ENCODE peak calls at places on chromosomes 2 and 18, in four cellular contexts. One of them, this sample, is unnamed.

GRCh38 chr18:34707670-34708069 is 2.4 kb upstream of the DTNA start:
- DNase-seq in AG10803: peak
- DNase-seq in fibroblast of the aortic adventitia: peak
- DNase-seq in GM12865: no peak
- DNase-seq in this sample: no peak

GRCh38 chr18:32271649-32272324 is 81.9 kb downstream of the MEP1B start:
- DNase-seq in GM12865: peak
- DNase-seq in fibroblast of the aortic adventitia: peak
- DNase-seq in AG10803: peak
- DNase-seq in this sample: no peak

GRCh38 chr2:137886432-137886831 is 77.8 kb upstream of the HNMT start:
- DNase-seq in fibroblast of the aortic adventitia: no peak
- DNase-seq in AG10803: no peak
- DNase-seq in GM12865: no peak
- DNase-seq in this sample: no peak

GRCh38 chr2:219247678-219248642 is 2.7 kb downstream of the STK16 start:
- DNase-seq in AG10803: no peak
- DNase-seq in GM12865: peak
- DNase-seq in fibroblast of the aortic adventitia: no peak
- DNase-seq in this sample: no peak

GRCh38 chr2:32965523-32966171 is 18.9 kb downstream of the LTBP1 start:
- DNase-seq in AG10803: no peak
- DNase-seq in fibroblast of the aortic adventitia: no peak
- DNase-seq in GM12865: no peak
- DNase-seq in this sample: no peak

GRCh38 chr2:127927415-127927814 is 41.7 kb upstream of the AMMECR1L start:
- DNase-seq in AG10803: no peak
- DNase-seq in GM12865: no peak
- DNase-seq in fibroblast of the aortic adventitia: no peak
- DNase-seq in this sample: no peak

GRCh38 chr2:73110622-73111299 is 2.0 kb downstream of the RAB11FIP5 start:
- DNase-seq in AG10803: peak
- DNase-seq in fibroblast of the aortic adventitia: peak
- DNase-seq in GM12865: no peak
- DNase-seq in this sample: no peak

GRCh38 chr2:101751276-101751675 is 53.8 kb downstream of the MAP4K4 start:
- DNase-seq in GM12865: no peak
- DNase-seq in AG10803: no peak
- DNase-seq in fibroblast of the aortic adventitia: no peak
- DNase-seq in this sample: no peak

GRCh38 chr2:237441605-237442004 is 27.6 kb upstream of the COL6A3 start:
- DNase-seq in AG10803: peak
- DNase-seq in GM12865: peak
- DNase-seq in fibroblast of the aortic adventitia: peak
- DNase-seq in this sample: no peak

GRCh38 chr2:68466361-68466777 is 725 bp downstream of the FBXO48 start:
- DNase-seq in GM12865: peak
- DNase-seq in AG10803: peak
- DNase-seq in fibroblast of the aortic adventitia: peak
- DNase-seq in this sample: no peak

GRCh38 chr2:43238813-43239212 is 12.4 kb upstream of the ZFP36L2 start:
- DNase-seq in GM12865: no peak
- DNase-seq in AG10803: no peak
- DNase-seq in fibroblast of the aortic adventitia: no peak
- DNase-seq in this sample: no peak

GRCh38 chr2:71785550-71785951 is 332.2 kb downstream of the DYSF start:
- DNase-seq in GM12865: no peak
- DNase-seq in AG10803: no peak
- DNase-seq in fibroblast of the aortic adventitia: no peak
- DNase-seq in this sample: no peak

GRCh38 chr2:239953418-239954061 is 71.6 kb downstream of the NDUFA10 start:
- DNase-seq in GM12865: no peak
- DNase-seq in AG10803: peak
- DNase-seq in fibroblast of the aortic adventitia: peak
- DNase-seq in this sample: no peak

GRCh38 chr18:39600894-39601293 is 2035.3 kb upstream of the CELF4 start:
- DNase-seq in AG10803: no peak
- DNase-seq in fibroblast of the aortic adventitia: no peak
- DNase-seq in GM12865: no peak
- DNase-seq in this sample: no peak

GRCh38 chr2:180519276-180519675 is 461.1 kb upstream of the UBE2E3 start:
- DNase-seq in fibroblast of the aortic adventitia: peak
- DNase-seq in GM12865: no peak
- DNase-seq in AG10803: peak
- DNase-seq in this sample: no peak

GRCh38 chr2:98730053-98730850 is 680 bp downstream of the MGAT4A start:
- DNase-seq in fibroblast of the aortic adventitia: peak
- DNase-seq in GM12865: peak
- DNase-seq in AG10803: no peak
- DNase-seq in this sample: no peak

GRCh38 chr2:111209045-111209514 is 88.4 kb downstream of the BCL2L11 start:
- DNase-seq in GM12865: peak
- DNase-seq in AG10803: peak
- DNase-seq in fibroblast of the aortic adventitia: peak
- DNase-seq in this sample: peak

GRCh38 chr18:48308027-48308635 is 101.1 kb downstream of the ZBTB7C start:
- DNase-seq in fibroblast of the aortic adventitia: no peak
- DNase-seq in AG10803: no peak
- DNase-seq in GM12865: no peak
- DNase-seq in this sample: no peak

GRCh38 chr2:183250472-183250871 is 126.2 kb downstream of the NUP35 start:
- DNase-seq in fibroblast of the aortic adventitia: no peak
- DNase-seq in AG10803: peak
- DNase-seq in GM12865: no peak
- DNase-seq in this sample: no peak

GRCh38 chr2:83730258-83730657 is 728.8 kb downstream of the SUCLG1 start:
- DNase-seq in AG10803: peak
- DNase-seq in fibroblast of the aortic adventitia: no peak
- DNase-seq in GM12865: no peak
- DNase-seq in this sample: no peak

GRCh38 chr2:98445167-98445522 is 487 bp downstream of the INPP4A start:
- DNase-seq in GM12865: no peak
- DNase-seq in AG10803: peak
- DNase-seq in fibroblast of the aortic adventitia: no peak
- DNase-seq in this sample: no peak

GRCh38 chr2:101223814-101224231 is 28.9 kb upstream of the CNOT11 start:
- DNase-seq in GM12865: peak
- DNase-seq in AG10803: peak
- DNase-seq in fibroblast of the aortic adventitia: no peak
- DNase-seq in this sample: peak

GRCh38 chr2:238510911-238511613 is 84.3 kb downstream of the ASB1 start:
- DNase-seq in AG10803: no peak
- DNase-seq in fibroblast of the aortic adventitia: no peak
- DNase-seq in GM12865: no peak
- DNase-seq in this sample: no peak

GRCh38 chr2:118808429-118808809 is 39.0 kb downstream of the EN1 start:
- DNase-seq in fibroblast of the aortic adventitia: no peak
- DNase-seq in GM12865: no peak
- DNase-seq in AG10803: no peak
- DNase-seq in this sample: no peak

GRCh38 chr2:5596848-5597247 is 95.3 kb upstream of the SOX11 start:
- DNase-seq in AG10803: no peak
- DNase-seq in GM12865: no peak
- DNase-seq in fibroblast of the aortic adventitia: no peak
- DNase-seq in this sample: no peak

GRCh38 chr2:17506736-17507616 is 11.3 kb downstream of the RAD51AP2 start:
- DNase-seq in AG10803: no peak
- DNase-seq in fibroblast of the aortic adventitia: no peak
- DNase-seq in GM12865: no peak
- DNase-seq in this sample: no peak

GRCh38 chr2:228056293-228056692 is 125.2 kb downstream of the SPHKAP start:
- DNase-seq in AG10803: no peak
- DNase-seq in GM12865: no peak
- DNase-seq in fibroblast of the aortic adventitia: no peak
- DNase-seq in this sample: no peak

GRCh38 chr18:58280159-58280540 is 236.1 kb downstream of the NEDD4L start:
- DNase-seq in GM12865: no peak
- DNase-seq in fibroblast of the aortic adventitia: no peak
- DNase-seq in AG10803: no peak
- DNase-seq in this sample: no peak

GRCh38 chr18:35641916-35642315 is 60.4 kb downstream of the GALNT1 start:
- DNase-seq in fibroblast of the aortic adventitia: no peak
- DNase-seq in GM12865: no peak
- DNase-seq in AG10803: no peak
- DNase-seq in this sample: no peak

GRCh38 chr18:8349608-8350323 is 259.5 kb upstream of the RAB12 start:
- DNase-seq in fibroblast of the aortic adventitia: no peak
- DNase-seq in GM12865: no peak
- DNase-seq in AG10803: no peak
- DNase-seq in this sample: no peak

DNA sequence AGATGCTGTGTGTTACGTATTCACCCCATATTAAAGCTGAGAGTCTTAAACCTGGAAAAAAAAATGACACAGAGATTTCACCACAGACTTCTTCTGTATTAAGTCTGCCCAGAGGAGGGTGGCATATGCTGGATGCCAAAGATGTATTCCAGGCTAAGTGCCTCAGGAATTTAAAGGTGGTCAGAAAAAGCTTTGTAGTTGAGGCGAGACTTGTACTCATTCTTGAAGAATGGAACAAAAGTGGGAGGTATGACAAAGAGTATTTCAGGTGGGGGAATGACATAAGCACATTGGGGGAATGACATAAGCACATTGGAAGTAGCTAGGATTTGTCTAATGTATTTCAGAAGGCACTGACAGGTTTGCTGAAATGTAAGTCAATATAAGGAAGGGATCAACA is 98.6 kb downstream of the BABAM2 start:
- DNase-seq in GM12865: no peak
- DNase-seq in fibroblast of the aortic adventitia: no peak
- DNase-seq in AG10803: no peak
- DNase-seq in this sample: no peak
- TF ChIP-seq CTCF in GM12865: no peak
- TF ChIP-seq CTCF in fibroblast of the aortic adventitia: no peak
- TF ChIP-seq CTCF in AG10803: no peak
- TF ChIP-seq CTCF in this sample: no peak

GRCh38 chr2:113981404-113982134 is 91.7 kb downstream of the ACTR3 start:
- DNase-seq in GM12865: no peak
- DNase-seq in fibroblast of the aortic adventitia: peak
- DNase-seq in AG10803: peak
- DNase-seq in this sample: no peak

GRCh38 chr2:113978524-113979171 is 88.8 kb downstream of the ACTR3 start:
- DNase-seq in AG10803: no peak
- DNase-seq in GM12865: no peak
- DNase-seq in fibroblast of the aortic adventitia: no peak
- DNase-seq in this sample: no peak

GRCh38 chr2:113977660-113978523 is 88.0 kb downstream of the ACTR3 start:
- DNase-seq in fibroblast of the aortic adventitia: peak
- DNase-seq in GM12865: no peak
- DNase-seq in AG10803: peak
- DNase-seq in this sample: no peak

GRCh38 chr2:113980946-113981345 is 91.1 kb downstream of the ACTR3 start:
- DNase-seq in GM12865: no peak
- DNase-seq in fibroblast of the aortic adventitia: peak
- DNase-seq in AG10803: peak
- DNase-seq in this sample: no peak

DNA sequence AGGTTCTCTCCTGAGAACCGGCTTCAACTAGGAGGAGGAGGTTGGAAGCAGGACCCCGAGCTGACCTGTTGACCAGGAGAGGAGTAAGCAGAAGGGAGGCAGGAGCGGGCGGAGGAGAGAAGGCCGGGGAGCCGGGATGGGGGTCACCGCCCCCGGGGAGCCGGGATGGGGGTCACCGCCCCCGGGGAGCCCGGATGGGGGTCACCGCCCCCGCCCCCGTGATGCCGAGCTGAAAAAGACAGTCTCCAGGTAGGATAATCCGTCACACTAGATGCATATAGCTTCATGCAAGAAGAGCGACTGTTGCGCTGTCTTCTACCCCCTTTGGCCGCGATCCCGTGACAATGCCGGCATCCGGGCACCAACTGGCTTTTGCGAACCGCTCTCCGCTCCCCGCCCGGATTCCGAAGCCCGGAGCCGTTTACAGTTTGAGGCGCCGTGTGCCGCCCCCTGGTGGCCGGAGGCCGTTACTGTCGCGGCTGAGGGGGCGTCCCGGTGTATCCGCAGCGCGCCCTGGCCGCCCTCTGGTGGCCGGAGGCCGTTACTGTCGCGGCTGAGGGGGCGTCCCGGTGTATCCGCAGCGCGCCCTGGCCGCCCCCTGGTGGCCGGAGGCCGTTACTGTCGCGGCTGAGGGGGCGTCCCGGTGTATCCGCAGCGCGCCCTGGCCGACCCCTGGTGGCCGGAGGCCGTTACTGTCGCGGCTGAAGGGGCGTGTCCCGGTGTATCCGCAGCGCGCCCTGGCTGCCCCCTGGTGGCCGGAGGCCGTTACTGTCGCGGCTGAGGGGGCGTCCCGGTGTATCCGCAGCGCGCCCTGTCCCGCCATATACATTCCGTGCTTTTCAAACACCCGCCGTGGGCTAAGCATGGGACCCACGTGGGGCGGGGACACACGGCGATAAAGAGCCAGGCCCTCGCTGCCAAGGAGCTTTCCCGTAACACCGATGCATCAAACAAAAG is 89.6 kb downstream of the ACTR3 start:
- DNase-seq in GM12865: peak
- DNase-seq in AG10803: no peak
- DNase-seq in fibroblast of the aortic adventitia: no peak
- DNase-seq in this sample: no peak
- TF ChIP-seq CTCF in GM12865: peak
- TF ChIP-seq CTCF in AG10803: peak
- TF ChIP-seq CTCF in fibroblast of the aortic adventitia: peak
- TF ChIP-seq CTCF in this sample: peak

GRCh38 chr2:216765810-216766259 is 70.5 kb upstream of the IGFBP5 start:
- DNase-seq in AG10803: no peak
- DNase-seq in GM12865: no peak
- DNase-seq in fibroblast of the aortic adventitia: no peak
- DNase-seq in this sample: no peak
- TF ChIP-seq CTCF in AG10803: no peak
- TF ChIP-seq CTCF in GM12865: no peak
- TF ChIP-seq CTCF in fibroblast of the aortic adventitia: no peak
- TF ChIP-seq CTCF in this sample: no peak

GRCh38 chr2:108414256-108414876 is 34.6 kb upstream of the GCC2 start:
- DNase-seq in fibroblast of the aortic adventitia: no peak
- DNase-seq in AG10803: no peak
- DNase-seq in GM12865: no peak
- DNase-seq in this sample: no peak

GRCh38 chr2:108418416-108418815 is 30.6 kb upstream of the GCC2 start:
- DNase-seq in GM12865: no peak
- DNase-seq in AG10803: no peak
- DNase-seq in fibroblast of the aortic adventitia: no peak
- DNase-seq in this sample: no peak

GRCh38 chr2:108414945-108415344 is 34.1 kb upstream of the GCC2 start:
- DNase-seq in AG10803: no peak
- DNase-seq in GM12865: no peak
- DNase-seq in fibroblast of the aortic adventitia: no peak
- DNase-seq in this sample: no peak

GRCh38 chr2:108413731-108414130 is 35.3 kb upstream of the GCC2 start:
- DNase-seq in AG10803: peak
- DNase-seq in GM12865: no peak
- DNase-seq in fibroblast of the aortic adventitia: no peak
- DNase-seq in this sample: no peak

DNA sequence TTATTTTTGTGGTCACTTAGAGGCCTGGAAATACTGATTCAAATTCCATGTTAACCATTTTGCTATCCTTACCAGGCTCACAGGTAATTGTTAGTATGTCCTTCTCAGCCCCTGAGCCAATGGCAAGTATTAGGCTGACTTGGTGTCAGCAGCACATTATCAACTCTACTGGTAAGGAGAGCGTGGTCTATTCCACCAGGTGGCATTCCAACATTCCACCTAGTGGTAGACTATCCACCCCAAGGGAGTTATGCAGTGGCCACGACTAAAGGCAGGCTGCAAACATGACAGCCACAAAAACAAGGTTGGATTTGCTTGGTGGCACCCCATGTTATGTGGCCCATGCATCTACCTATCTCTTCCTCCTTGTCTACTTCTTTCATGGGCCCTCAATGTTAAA is 31.8 kb upstream of the GCC2 start:
- DNase-seq in AG10803: no peak
- DNase-seq in fibroblast of the aortic adventitia: no peak
- DNase-seq in GM12865: peak
- DNase-seq in this sample: no peak
- TF ChIP-seq CTCF in AG10803: no peak
- TF ChIP-seq CTCF in fibroblast of the aortic adventitia: no peak
- TF ChIP-seq CTCF in GM12865: peak
- TF ChIP-seq CTCF in this sample: peak